ENCODE peak calls at places on chromosomes 16 and 17, in four cellular contexts. E is AG09319, L is lower leg skin, G is endothelial cell. R is an unnamed sample.

GRCh38 chr17:32609085-32609484 is 122.3 kb downstream of the CDK5R1 start:
- DNase-seq in G (no peak), L (no peak), E (no peak), R (no peak)

GRCh38 chr17:17684901-17685774 is 3.9 kb downstream of the RAI1 start:
- DNase-seq in L (peak; percentile 26), E (no peak), G (no peak), R (no peak)

GRCh38 chr17:28041844-28042656 is 427 bp upstream of the NLK start:
- DNase-seq in L (no peak), G (no peak), E (no peak), R (no peak)

GRCh38 chr16:28091706-28092105 is 28.2 kb upstream of the GSG1L start:
- DNase-seq in G (no peak), L (no peak), E (no peak), R (no peak)

GRCh38 chr17:43020030-43020621 is 2.1 kb downstream of the VAT1 start:
- DNase-seq in G (peak; percentile 42), E (no peak), L (no peak), R (no peak)

GRCh38 chr16:83138512-83138911 is 511.7 kb downstream of the CDH13 start:
- DNase-seq in L (no peak), E (no peak), G (no peak), R (no peak)

GRCh38 chr16:69298261-69298660 is 12.9 kb upstream of the VPS4A start:
- DNase-seq in G (no peak), L (no peak), E (no peak), R (no peak)

GRCh38 chr17:13920413-13920812 is 148.9 kb upstream of the COX10 start:
- DNase-seq in L (no peak), G (no peak), E (no peak), R (no peak)

GRCh38 chr17:47852113-47852949 is 1.4 kb upstream of the SP6 start:
- DNase-seq in L (no peak), G (no peak), E (no peak), R (no peak)

GRCh38 chr17:1714980-1715802 is 5.0 kb upstream of the TLCD2 start:
- DNase-seq in L (peak; percentile 87), G (peak; percentile 49), E (peak; percentile 90), R (no peak)

GRCh38 chr17:36937961-36938565 is 788 bp downstream of the LHX1 start:
- DNase-seq in L (no peak), E (no peak), G (no peak), R (no peak)

GRCh38 chr16:67475051-67475450 is 5.9 kb downstream of the ATP6V0D1 start:
- DNase-seq in G (no peak), L (no peak), E (no peak), R (no peak)

GRCh38 chr17:28065706-28066105 is 23.2 kb downstream of the NLK start:
- DNase-seq in E (no peak), G (no peak), L (no peak), R (no peak)

GRCh38 chr17:73104450-73104849 is 12.0 kb upstream of the SLC39A11 start:
- DNase-seq in E (no peak), G (no peak), L (no peak), R (no peak)

GRCh38 chr17:78494189-78494960 is 82.8 kb downstream of the DNAH17 start:
- DNase-seq in L (no peak), G (no peak), E (no peak), R (no peak)

GRCh38 chr17:1005361-1005946 is 8.5 kb downstream of the TIMM22 start:
- DNase-seq in G (no peak), E (peak; percentile 62), L (no peak), R (no peak)

GRCh38 chr16:55499951-55500350 is 8.9 kb upstream of the LPCAT2 start:
- DNase-seq in L (peak; percentile 21), E (peak; percentile 95), G (peak; percentile 40), R (peak; percentile 59)

GRCh38 chr17:41655611-41656111 is 31.3 kb upstream of the KRT17 start:
- DNase-seq in L (peak; percentile 89), E (no peak), G (no peak), R (no peak)

GRCh38 chr16:11836653-11837244 is 14.6 kb downstream of the RSL1D1 start:
- DNase-seq in L (no peak), E (no peak), G (no peak), R (no peak)

GRCh38 chr16:77786448-77786847 is 1.9 kb upstream of the VAT1L start:
- DNase-seq in G (no peak), E (no peak), L (no peak), R (no peak)

GRCh38 chr16:77785365-77785764 is 3.0 kb upstream of the VAT1L start:
- DNase-seq in L (no peak), G (no peak), E (no peak), R (no peak)

GRCh38 chr16:77787452-77787851 is 912 bp upstream of the VAT1L start:
- DNase-seq in E (no peak), L (no peak), G (no peak), R (no peak)

GRCh38 chr16:77782694-77783093 is 5.7 kb upstream of the VAT1L start:
- DNase-seq in G (no peak), L (no peak), E (no peak), R (no peak)

GRCh38 chr16:77784441-77785356 is 3.7 kb upstream of the VAT1L start:
- DNase-seq in E (no peak), L (no peak), G (no peak), R (no peak)
- TF ChIP-seq CTCF in E (no peak), L (no peak), G (peak; percentile 30), R (peak; percentile 15)

GRCh38 chr17:82217530-82218204 is 5.0 kb upstream of the CCDC57 start:
- DNase-seq in E (peak; percentile 77), G (no peak), L (no peak), R (no peak)

GRCh38 chr17:82219083-82219482 is 6.4 kb upstream of the CCDC57 start:
- DNase-seq in E (no peak), L (no peak), G (no peak), R (no peak)

GRCh38 chr17:82217120-82217529 is 4.5 kb upstream of the CCDC57 start:
- DNase-seq in G (no peak), E (no peak), L (no peak), R (no peak)

GRCh38 chr17:82219753-82220709 is 7.4 kb upstream of the CCDC57 start:
- DNase-seq in L (no peak), E (no peak), G (no peak), R (no peak)

DNA sequence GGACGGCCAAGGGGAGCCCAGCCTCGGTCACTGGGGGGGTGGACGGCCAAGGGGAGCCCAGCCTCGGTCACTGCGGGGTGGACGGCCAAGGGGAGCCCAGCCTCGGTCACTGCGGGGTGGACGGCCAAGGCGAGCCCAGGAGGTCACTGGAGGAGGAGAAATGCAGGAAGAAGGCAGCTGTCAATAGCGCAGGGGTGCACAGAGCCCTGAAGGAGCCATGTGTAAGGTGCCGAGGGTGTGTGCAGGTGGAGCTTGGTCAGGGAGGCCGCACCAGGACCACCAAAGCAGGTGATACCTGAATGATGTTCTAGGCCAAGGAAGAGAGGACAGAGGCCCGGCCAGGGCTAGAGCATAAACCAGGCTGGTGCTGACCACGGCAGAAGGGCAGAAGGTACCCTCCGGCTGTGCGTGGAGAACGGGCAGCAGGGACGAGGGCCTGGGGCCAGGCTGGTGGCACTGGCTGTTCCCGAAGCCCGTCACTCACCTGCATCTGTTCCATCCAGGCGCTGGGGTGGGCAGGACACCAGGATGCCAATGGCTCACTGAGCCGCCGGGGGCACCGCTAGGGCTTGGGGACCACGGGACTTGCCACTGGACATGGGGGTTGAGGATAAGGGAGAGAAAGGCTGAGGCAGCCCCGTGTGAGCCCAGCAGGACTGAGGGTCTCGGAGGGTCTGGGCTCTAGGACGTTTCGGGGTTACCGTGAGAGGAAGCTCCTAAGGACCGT is 5.9 kb upstream of the CCDC57 start:
- DNase-seq in L (no peak), E (no peak), G (no peak), R (no peak)
- TF ChIP-seq CTCF in L (no peak), E (no peak), G (no peak), R (no peak)

GRCh38 chr17:33945641-33946546 is 309.2 kb upstream of the CCL2 start:
- DNase-seq in G (no peak), E (no peak), L (no peak), R (no peak)

GRCh38 chr17:33948299-33948698 is 306.8 kb upstream of the CCL2 start:
- DNase-seq in G (no peak), E (no peak), L (no peak), R (no peak)

GRCh38 chr17:33950061-33950460 is 305.0 kb upstream of the CCL2 start:
- DNase-seq in L (no peak), G (no peak), E (no peak), R (no peak)

GRCh38 chr17:33947762-33948161 is 307.3 kb upstream of the CCL2 start:
- DNase-seq in G (no peak), L (no peak), E (no peak), R (no peak)

DNA sequence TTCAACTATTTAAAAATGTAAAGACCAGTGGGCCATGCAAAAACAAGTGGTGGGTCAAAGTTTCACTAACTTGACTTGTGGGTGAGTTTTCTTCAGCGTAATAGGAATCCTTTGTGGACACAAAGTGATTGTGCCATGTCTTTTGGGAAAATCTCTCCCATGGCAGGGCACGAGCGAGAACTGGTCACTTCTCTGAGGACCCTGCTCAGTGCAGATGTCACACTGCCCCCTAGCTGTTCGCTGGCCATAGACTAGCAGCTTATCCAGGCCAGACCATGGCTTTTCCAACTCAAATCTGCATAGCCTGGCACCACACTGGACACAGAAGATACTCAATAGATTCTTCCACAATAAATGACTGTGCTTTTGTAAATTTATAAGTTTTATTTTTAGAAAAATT is 306.0 kb upstream of the CCL2 start:
- DNase-seq in E (no peak), G (peak; percentile 68), L (no peak), R (no peak)
- TF ChIP-seq CTCF in E (no peak), G (peak; percentile 58), L (no peak), R (peak; percentile 65)

DNA sequence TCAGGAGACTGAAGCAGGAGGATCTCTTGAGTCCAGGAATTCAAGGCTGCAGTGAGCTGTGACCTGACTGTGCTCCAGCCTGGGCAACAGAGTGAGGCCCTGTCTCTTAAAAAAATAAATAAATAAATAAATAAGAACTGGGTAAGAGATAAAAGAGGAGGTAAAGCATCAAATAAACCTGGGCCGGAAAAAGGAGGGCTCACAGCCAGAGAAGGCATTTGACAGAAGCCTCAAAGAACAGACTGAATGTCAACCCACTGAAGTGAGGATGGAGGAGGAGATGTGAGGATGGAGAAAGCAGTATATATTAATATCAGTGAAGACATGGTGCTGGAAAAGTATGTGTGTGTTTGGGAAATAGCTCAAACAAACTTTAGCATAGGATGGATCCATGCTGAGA is 6.1 kb downstream of the NOG start:
- DNase-seq in L (no peak), G (no peak), E (no peak), R (no peak)
- TF ChIP-seq CTCF in L (no peak), G (no peak), E (no peak), R (no peak)

GRCh38 chr17:57617218-57617617 is 127.9 kb downstream of the CCDC182 start:
- DNase-seq in E (no peak), L (no peak), G (no peak), R (no peak)

GRCh38 chr17:57619061-57619937 is 125.8 kb downstream of the CCDC182 start:
- DNase-seq in E (no peak), L (no peak), G (no peak), R (no peak)

GRCh38 chr17:57612202-57613071 is 132.7 kb downstream of the CCDC182 start:
- DNase-seq in G (no peak), L (no peak), E (no peak), R (no peak)

GRCh38 chr17:57614742-57615141 is 130.4 kb downstream of the CCDC182 start:
- DNase-seq in L (no peak), G (no peak), E (no peak), R (no peak)

GRCh38 chr17:57615836-57616235 is 129.3 kb downstream of the CCDC182 start:
- DNase-seq in E (no peak), G (no peak), L (no peak), R (no peak)
- TF ChIP-seq CTCF in E (no peak), G (no peak), L (no peak), R (no peak)